ENCODE peak calls at places on chromosomes 12 and 14, in six cellular contexts. W, O, E, D, S and F are unnamed samples.

GRCh38 chr14:94921870-94922585 is 152.1 kb upstream of the GSC start:
- DNase-seq in O (no peak), E (no peak), S (no peak), D (no peak), W (no peak), F (no peak)

GRCh38 chr12:15563683-15564082 is 225.5 kb downstream of the EPS8 start:
- DNase-seq in O (no peak), E (no peak), S (no peak), W (peak; percentile 52), D (no peak), F (no peak)

GRCh38 chr14:86091811-86092210 is 561.9 kb downstream of the FLRT2 start:
- DNase-seq in O (no peak), D (no peak), S (no peak), E (no peak), W (no peak), F (no peak)

GRCh38 chr14:61661471-61661988 is 33.8 kb upstream of the HIF1A start:
- DNase-seq in W (no peak), S (no peak), O (no peak), E (no peak), D (no peak), F (no peak)

GRCh38 chr12:108753969-108754368 is 22.7 kb upstream of the CORO1C start:
- DNase-seq in S (no peak), E (no peak), D (no peak), O (no peak), W (no peak), F (no peak)

GRCh38 chr14:61103541-61104339 is 122.7 kb downstream of the SLC38A6 start:
- DNase-seq in E (no peak), S (peak; percentile 25), D (no peak), O (peak; percentile 14), W (peak; percentile 97), F (peak; percentile 16)

GRCh38 chr12:123058980-123059379 is 78.5 kb downstream of the ARL6IP4 start:
- DNase-seq in E (no peak), O (peak; percentile 79), W (peak; percentile 91), S (no peak), D (no peak), F (no peak)

GRCh38 chr12:991350-992278 is 591 bp downstream of the ERC1 start:
- DNase-seq in S (peak; percentile 35), D (no peak), W (peak; percentile 4), O (no peak), E (no peak), F (no peak)

GRCh38 chr12:124764451-124764850 is 99.2 kb downstream of the SCARB1 start:
- DNase-seq in S (peak; percentile 52), D (no peak), W (peak; percentile 68), E (peak; percentile 68), O (no peak), F (no peak)

GRCh38 chr12:107404981-107405380 is 280.6 kb upstream of the PWP1 start:
- DNase-seq in S (peak; percentile 12), D (no peak), O (no peak), E (no peak), W (no peak), F (no peak)

GRCh38 chr14:58414845-58415244 is 12.5 kb downstream of the TIMM9 start:
- DNase-seq in D (no peak), O (no peak), E (no peak), W (no peak), S (no peak), F (no peak)

GRCh38 chr14:53564870-53565269 is 391.8 kb downstream of the BMP4 start:
- DNase-seq in S (no peak), E (no peak), W (no peak), D (no peak), O (no peak), F (no peak)

GRCh38 chr12:26121841-26122680 is 2.8 kb downstream of the BHLHE41 start:
- DNase-seq in S (no peak), O (peak; percentile 33), D (no peak), E (no peak), W (peak; percentile 17), F (peak; percentile 55)

GRCh38 chr12:120936197-120936596 is 32.0 kb upstream of the SPPL3 start:
- DNase-seq in W (no peak), S (no peak), O (no peak), D (no peak), E (no peak), F (no peak)

GRCh38 chr12:13981296-13981962 is at the start of gene GRIN2B:
- DNase-seq in D (no peak), W (no peak), O (no peak), E (no peak), S (no peak), F (no peak)

GRCh38 chr14:102616799-102617198 is 24.4 kb downstream of the RCOR1 start:
- DNase-seq in S (no peak), E (no peak), O (no peak), W (no peak), D (no peak), F (no peak)

GRCh38 chr12:51126297-51126696 is 42.9 kb upstream of the CSRNP2 start:
- DNase-seq in O (no peak), E (no peak), S (no peak), D (no peak), W (no peak), F (no peak)

GRCh38 chr12:119153477-119154434 is 25.0 kb upstream of the HSPB8 start:
- DNase-seq in E (no peak), W (no peak), O (peak; percentile 49), S (peak; percentile 25), D (no peak), F (peak; percentile 32)

GRCh38 chr14:28751467-28752058 is 15.0 kb upstream of the FOXG1 start:
- DNase-seq in O (no peak), D (no peak), W (no peak), S (no peak), E (no peak), F (no peak)

GRCh38 chr14:55386037-55386798 is 25.4 kb downstream of the ATG14 start:
- DNase-seq in D (no peak), E (no peak), S (peak; percentile 16), O (no peak), W (no peak), F (no peak)

GRCh38 chr12:74890237-74890599 is 319.4 kb downstream of the KCNC2 start:
- DNase-seq in S (no peak), D (no peak), W (peak; percentile 84), O (no peak), E (no peak), F (no peak)

GRCh38 chr12:30599631-30600030 is 96.0 kb downstream of the IPO8 start:
- DNase-seq in D (no peak), S (no peak), O (no peak), E (no peak), W (peak; percentile 38), F (no peak)

GRCh38 chr14:23793532-23793931 is 157.4 kb downstream of the DHRS2 start:
- DNase-seq in W (no peak), E (no peak), S (peak; percentile 11), D (no peak), O (no peak), F (peak; percentile 30)

GRCh38 chr14:21768116-21768874 is 94.7 kb upstream of the OR4E1 start:
- DNase-seq in D (peak; percentile 11), S (no peak), O (no peak), W (no peak), E (no peak), F (no peak)

GRCh38 chr14:100903672-100904185 is at the start of gene RTL1:
- DNase-seq in W (no peak), D (no peak), O (no peak), S (no peak), E (no peak), F (no peak)

GRCh38 chr14:59407246-59407615 is 57.9 kb downstream of the GPR135 start:
- DNase-seq in O (no peak), S (no peak), E (no peak), D (no peak), W (peak; percentile 87), F (no peak)

GRCh38 chr14:36773136-36773540 is 111.5 kb downstream of the PAX9 start:
- DNase-seq in W (no peak), O (no peak), S (no peak), E (no peak), D (no peak), F (no peak)

GRCh38 chr14:58898655-58899316 is 261.0 kb downstream of the DACT1 start:
- DNase-seq in S (no peak), W (peak; percentile 85), O (no peak), E (no peak), D (no peak), F (no peak)

GRCh38 chr12:54475542-54475941 is 2.1 kb upstream of the GTSF1 start:
- DNase-seq in O (no peak), D (no peak), E (no peak), S (no peak), W (peak; percentile 56), F (no peak)

GRCh38 chr12:115811929-115812328 is 465.6 kb downstream of the MED13L start:
- DNase-seq in D (no peak), W (peak; percentile 50), O (no peak), E (no peak), S (no peak), F (no peak)

GRCh38 chr12:54680374-54680773 is 32.2 kb upstream of the DCD start:
- DNase-seq in D (no peak), W (peak; percentile 1), E (no peak), O (no peak), S (peak; percentile 12), F (peak; percentile 21)

GRCh38 chr12:116880817-116881324 is 370 bp downstream of the HRK start:
- DNase-seq in W (peak; percentile 34), S (peak; percentile 24), E (no peak), D (no peak), O (no peak), F (no peak)

GRCh38 chr14:105500726-105501101 is 9.7 kb downstream of the TEDC1 start:
- DNase-seq in O (no peak), S (no peak), W (no peak), D (no peak), E (no peak), F (no peak)

GRCh38 chr12:94305293-94305957 is 154.2 kb downstream of the CEP83 start:
- DNase-seq in E (no peak), D (no peak), S (no peak), W (peak; percentile 60), O (no peak), F (no peak)